ENCODE peak calls at places on chromosomes 3 and 15, in eight cellular contexts. K, R, N, Y, M, V, T and B are unnamed samples.
A peak's percentile ranks its signal among the peaks of the same experiment; 100 is the strongest.

GRCh38 chr3:39286771-39287170 is 6.9 kb upstream of the CX3CR1 start:
- DNase-seq in K (no peak), R (no peak), N (no peak), Y (no peak), M (no peak), V (no peak), T (no peak), B (no peak)

GRCh38 chr3:157282261-157283191 is 122.6 kb upstream of the CCNL1 start:
- DNase-seq in K (no peak), R (no peak), N (no peak), Y (no peak), M (no peak), V (no peak), T (no peak), B (no peak)

GRCh38 chr3:58661836-58662235 is 4.7 kb downstream of the FAM3D start:
- DNase-seq in K (no peak), R (no peak), N (no peak), Y (no peak), M (no peak), V (no peak), T (no peak), B (no peak)

GRCh38 chr3:188239035-188239434 is 85.1 kb downstream of the LPP start:
- DNase-seq in K (no peak), R (no peak), N (no peak), Y (no peak), M (no peak), V (no peak), T (no peak), B (no peak)

GRCh38 chr15:62997441-62997840 is 45.1 kb upstream of the TPM1 start:
- DNase-seq in K (no peak), R (no peak), N (no peak), Y (no peak), M (no peak), V (no peak), T (no peak), B (no peak)

GRCh38 chr3:155194973-155195372 is 98.5 kb downstream of the STRIT1 start:
- DNase-seq in K (peak; percentile 43), R (no peak), N (no peak), Y (no peak), M (no peak), V (no peak), T (no peak), B (no peak)

GRCh38 chr3:50436063-50436674 is 67.3 kb downstream of the CACNA2D2 start:
- DNase-seq in K (peak; percentile 82), R (peak; percentile 85), N (peak; percentile 67), Y (peak; percentile 48), M (peak; percentile 90), V (peak; percentile 66), T (peak; percentile 19), B (peak; percentile 82)

GRCh38 chr15:58369261-58369699 is 62.5 kb upstream of the LIPC start:
- DNase-seq in K (no peak), R (no peak), N (no peak), Y (peak; percentile 36), M (no peak), V (no peak), T (no peak), B (no peak)

GRCh38 chr15:75195122-75195765 is 6.4 kb upstream of the C15orf39 start:
- DNase-seq in K (peak; percentile 93), R (peak; percentile 82), N (no peak), Y (peak; percentile 5), M (no peak), V (peak; percentile 82), T (no peak), B (peak; percentile 60)

GRCh38 chr3:53888229-53888628 is 3.4 kb downstream of the SELENOK start:
- DNase-seq in K (no peak), R (no peak), N (no peak), Y (no peak), M (no peak), V (no peak), T (no peak), B (no peak)

GRCh38 chr3:56933803-56934202 is 126.7 kb upstream of the SPATA12 start:
- DNase-seq in K (no peak), R (no peak), N (no peak), Y (no peak), M (no peak), V (no peak), T (no peak), B (no peak)

GRCh38 chr3:25033407-25034029 is 394.5 kb upstream of the RARB start:
- DNase-seq in K (peak; percentile 93), R (peak; percentile 69), N (peak; percentile 36), Y (no peak), M (peak; percentile 26), V (no peak), T (peak; percentile 37), B (peak; percentile 52)

GRCh38 chr3:4988815-4989648 is 9.8 kb downstream of the BHLHE40 start:
- DNase-seq in K (no peak), R (no peak), N (peak; percentile 50), Y (no peak), M (no peak), V (no peak), T (no peak), B (peak; percentile 77)

GRCh38 chr15:82901114-82901805 is 51.3 kb downstream of the HOMER2 start:
- DNase-seq in K (no peak), R (no peak), N (no peak), Y (no peak), M (no peak), V (no peak), T (no peak), B (no peak)

GRCh38 chr3:5300638-5301037 is 113.1 kb downstream of the EDEM1 start:
- DNase-seq in K (no peak), R (no peak), N (no peak), Y (no peak), M (no peak), V (no peak), T (no peak), B (no peak)

GRCh38 chr15:56948000-56948765 is 29.7 kb downstream of the TCF12 start:
- DNase-seq in K (no peak), R (no peak), N (no peak), Y (no peak), M (no peak), V (no peak), T (no peak), B (no peak)

GRCh38 chr3:44860117-44860516 is 1.6 kb upstream of the TMEM42 start:
- DNase-seq in K (no peak), R (no peak), N (no peak), Y (no peak), M (no peak), V (no peak), T (no peak), B (no peak)

GRCh38 chr3:43926073-43926472 is 235.3 kb downstream of the ABHD5 start:
- DNase-seq in K (peak; percentile 48), R (no peak), N (no peak), Y (no peak), M (no peak), V (no peak), T (no peak), B (no peak)

GRCh38 chr3:149234671-149235245 is 13.1 kb upstream of the CP start:
- DNase-seq in K (no peak), R (no peak), N (no peak), Y (no peak), M (no peak), V (no peak), T (no peak), B (no peak)

GRCh38 chr15:41567870-41568269 is 8.9 kb downstream of the TYRO3 start:
- DNase-seq in K (peak; percentile 78), R (no peak), N (no peak), Y (no peak), M (no peak), V (no peak), T (no peak), B (no peak)

DNA sequence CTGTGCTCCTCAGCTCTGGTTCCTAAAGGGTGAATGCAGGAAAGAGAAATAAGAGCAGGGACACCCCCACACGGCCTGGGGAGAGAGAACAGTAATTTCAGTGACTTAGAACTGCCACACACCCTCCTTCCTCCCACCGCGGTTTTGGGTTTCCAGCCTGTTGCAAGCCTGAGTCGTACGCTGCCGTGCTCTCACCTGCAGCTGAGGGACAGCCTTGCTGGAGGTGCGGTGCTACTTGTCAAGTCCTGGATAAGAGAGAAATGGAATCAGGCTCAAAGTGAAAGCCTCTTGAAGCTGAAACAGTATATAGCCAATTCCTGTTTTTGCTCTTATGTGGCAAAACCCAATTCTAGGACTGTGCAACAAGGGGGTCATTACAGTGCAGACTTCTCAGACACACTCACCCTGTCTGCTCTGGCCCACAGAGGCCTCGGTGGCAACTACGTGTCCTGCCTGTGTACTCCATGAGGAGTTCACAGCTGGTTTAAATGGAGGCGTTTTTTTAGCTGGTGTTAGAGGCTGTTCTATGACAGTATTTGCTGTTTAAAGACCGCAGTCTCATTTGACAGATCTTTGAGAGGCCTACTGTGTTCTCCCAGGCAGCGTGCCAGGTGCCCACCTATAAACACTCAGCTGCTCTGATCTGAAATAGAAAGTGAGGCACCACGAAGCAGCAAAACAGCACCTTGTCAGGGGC is 42.9 kb downstream of the TBC1D2B start:
- DNase-seq in K (no peak), R (no peak), N (no peak), Y (peak; percentile 78), M (peak; percentile 66), V (no peak), T (no peak), B (no peak)
- H3K4me1 ChIP-seq in K (no peaks in the 10 kb centered on the region), R (peaks cover 25% of the 10 kb centered on the region), N (peaks cover 60% of the 10 kb centered on the region), Y (peaks cover 60% of the 10 kb centered on the region), M (peaks cover 37% of the 10 kb centered on the region), V (peaks cover 12% of the 10 kb centered on the region), T (no peaks in the 10 kb centered on the region), B (peaks cover 29% of the 10 kb centered on the region)

DNA sequence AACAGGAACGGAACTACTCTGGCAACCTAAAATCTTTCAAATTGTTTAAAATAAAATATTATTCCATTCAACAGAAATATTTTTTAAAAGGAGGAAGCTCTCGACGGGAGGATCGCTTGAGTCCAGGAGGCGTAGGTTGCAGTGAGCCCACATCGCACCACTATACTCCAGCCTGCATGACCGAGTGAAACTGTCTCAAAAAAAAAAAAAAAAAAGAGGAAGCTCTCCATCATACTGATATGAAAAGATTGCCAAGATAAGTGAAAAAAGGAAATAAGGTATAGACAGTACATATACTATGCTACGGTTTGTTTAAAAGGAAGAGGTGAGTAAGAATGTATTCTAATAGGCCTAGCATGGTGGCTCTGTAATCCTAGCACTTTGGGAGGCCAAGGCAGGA is 3.6 kb downstream of the RAD18 start:
- DNase-seq in K (no peak), R (no peak), N (no peak), Y (no peak), M (no peak), V (no peak), T (no peak), B (no peak)
- H3K4me1 ChIP-seq in K (peaks cover 18% of the 10 kb centered on the region), R (peaks cover 26% of the 10 kb centered on the region), N (peaks cover 26% of the 10 kb centered on the region), Y (peaks cover 6% of the 10 kb centered on the region), M (peaks cover 17% of the 10 kb centered on the region), V (no peaks in the 10 kb centered on the region), T (peaks cover 14% of the 10 kb centered on the region), B (no peaks in the 10 kb centered on the region)

DNA sequence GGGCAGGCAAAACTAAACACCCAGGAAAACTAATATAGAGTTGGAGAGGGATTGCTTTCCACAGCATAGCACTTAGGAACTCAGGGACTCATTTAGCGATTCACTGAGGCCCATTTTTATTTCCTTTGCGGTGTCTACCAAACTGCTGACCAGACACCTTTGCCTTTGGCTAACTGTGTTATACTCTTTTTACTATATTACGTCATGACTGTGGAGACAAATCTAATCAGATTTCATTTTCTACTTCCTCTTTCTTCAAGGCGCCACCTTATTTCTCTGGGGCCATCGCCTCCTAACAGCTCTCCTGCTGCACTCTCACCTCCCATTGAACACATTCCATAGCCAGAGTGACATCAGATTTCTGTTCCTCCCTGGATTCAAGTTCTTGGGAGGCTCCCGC is 215.7 kb upstream of the WNT5A start:
- DNase-seq in K (no peak), R (no peak), N (no peak), Y (no peak), M (no peak), V (no peak), T (no peak), B (no peak)
- H3K4me1 ChIP-seq in K (peaks cover 24% of the 10 kb centered on the region), R (peaks cover 45% of the 10 kb centered on the region), N (peaks cover 2% of the 10 kb centered on the region), Y (no peaks in the 10 kb centered on the region), M (no peaks in the 10 kb centered on the region), V (no peaks in the 10 kb centered on the region), T (no peaks in the 10 kb centered on the region), B (no peaks in the 10 kb centered on the region)

GRCh38 chr15:90421527-90421926 is 33.5 kb downstream of the IQGAP1 start:
- DNase-seq in K (no peak), R (no peak), N (no peak), Y (no peak), M (no peak), V (no peak), T (no peak), B (no peak)
- H3K4me1 ChIP-seq in K (peaks cover 42% of the 10 kb centered on the region), R (peaks cover 5% of the 10 kb centered on the region), N (peaks cover 87% of the 10 kb centered on the region), Y (peaks cover 18% of the 10 kb centered on the region), M (peaks cover 42% of the 10 kb centered on the region), V (peaks cover 30% of the 10 kb centered on the region), T (peaks cover 49% of the 10 kb centered on the region), B (peaks cover 16% of the 10 kb centered on the region)